ENCODE peak calls at places on chromosomes 1 and 21, in five cellular contexts. T is brain microvascular endothelial cell, Q is occipital lobe, Y is cardiac muscle cell, V is NCI-H1436. C is an unnamed sample.
A peak's percentile ranks its signal among the peaks of the same experiment; 100 is the strongest.

GRCh38 chr21:44520326-44521300 is 19.4 kb downstream of the KRTAP10-1 start:
- DNase-seq in Y (no peak), T (no peak), Q (no peak), V (no peak), C (no peak)

GRCh38 chr1:163730366-163730765 is 408.6 kb downstream of the NUF2 start:
- DNase-seq in T (no peak), V (no peak), Y (no peak), Q (no peak), C (peak; percentile 22)

GRCh38 chr1:32897082-32898049 is 3.8 kb downstream of the TMEM54 start:
- DNase-seq in T (no peak), Q (no peak), V (no peak), Y (no peak), C (no peak)

GRCh38 chr1:18951818-18952391 is 4.6 kb downstream of the IFFO2 start:
- DNase-seq in V (no peak), T (peak; percentile 43), Q (no peak), Y (no peak), C (no peak)

GRCh38 chr1:19336543-19336942 is 24.4 kb downstream of the SLC66A1 start:
- DNase-seq in V (no peak), Q (no peak), Y (no peak), T (no peak), C (no peak)

GRCh38 chr21:23887709-23888303 is 1719.5 kb downstream of the MRPL39 start:
- DNase-seq in Q (no peak), Y (no peak), V (no peak), T (no peak), C (no peak)

GRCh38 chr1:21289700-21290545 is at the start of gene ECE1:
- DNase-seq in V (peak; percentile 38), T (no peak), Y (peak; percentile 60), Q (no peak), C (no peak)

GRCh38 chr1:11062965-11063401 is 3.2 kb upstream of the SRM start:
- DNase-seq in T (no peak), Q (peak; percentile 20), Y (no peak), V (peak; percentile 58), C (peak; percentile 11)

C was measured in NCI-H446 treated with DMSO at 0.1 percent for 48 hours.